ENCODE peak calls at places on chromosomes 11 and 22, in four cellular contexts. E is CD4-positive, CD25-positive, alpha-beta regulatory T cell; J is T1000; W is GF-D8. B is an unnamed sample.

GRCh38 chr11:2930705-2931415 is 1.6 kb upstream of the PHLDA2 start:
- DNase-seq in E (peak), W (no peak), J (peak), B (peak)

GRCh38 chr11:114307524-114308203 is 11.5 kb downstream of the NNMT start:
- DNase-seq in W (peak), J (no peak), E (no peak), B (peak)

GRCh38 chr11:95487391-95487790 is 256.4 kb upstream of the SESN3 start:
- DNase-seq in W (no peak), J (no peak), E (no peak), B (no peak)

GRCh38 chr22:26894766-26895485 is 237.5 kb downstream of the MIAT start:
- DNase-seq in W (no peak), E (no peak), J (peak), B (peak)

GRCh38 chr11:1478011-1478410 is 8.6 kb downstream of the MOB2 start:
- DNase-seq in J (no peak), W (no peak), E (no peak), B (no peak)

GRCh38 chr11:27209562-27210005 is 153.4 kb downstream of the CCDC34 start:
- DNase-seq in W (no peak), E (no peak), J (peak), B (peak)

GRCh38 chr11:1304376-1304775 is 5.1 kb downstream of the TOLLIP start:
- DNase-seq in J (no peak), E (no peak), W (no peak), B (no peak)

GRCh38 chr11:128365044-128365443 is 222.3 kb downstream of the ETS1 start:
- DNase-seq in J (no peak), E (peak), W (no peak), B (no peak)

GRCh38 chr11:22302368-22302767 is 35.8 kb upstream of the SLC17A6 start:
- DNase-seq in J (no peak), W (no peak), E (no peak), B (no peak)

B was measured in tibial artery.